ENCODE peak calls at places on chromosomes 13 and 19, in nine cellular contexts. One of them, this sample, is unnamed.

GRCh38 chr19:15562861-15563260 is 52.2 kb upstream of the CYP4F8 start:
- DNase-seq in fibroblast of pulmonary artery: no peak
- DNase-seq in foreskin fibroblast: peak; percentile 54
- DNase-seq in upper lobe of right lung: no peak
- DNase-seq in LNCaP clone FGC: no peak
- DNase-seq in A549: no peak
- DNase-seq in lower lobe of right lung: no peak
- DNase-seq in GM12878: no peak
- DNase-seq in body of pancreas: peak; percentile 31
- DNase-seq in this sample: no peak

GRCh38 chr19:51410950-51411748 is 6.3 kb downstream of the SIGLEC10 start:
- DNase-seq in fibroblast of pulmonary artery: no peak
- DNase-seq in foreskin fibroblast: no peak
- DNase-seq in upper lobe of right lung: no peak
- DNase-seq in LNCaP clone FGC: no peak
- DNase-seq in A549: no peak
- DNase-seq in lower lobe of right lung: no peak
- DNase-seq in GM12878: no peak
- DNase-seq in body of pancreas: no peak
- DNase-seq in this sample: no peak

GRCh38 chr13:75566658-75567057 is 17.1 kb downstream of the UCHL3 start:
- DNase-seq in fibroblast of pulmonary artery: peak; percentile 80
- DNase-seq in foreskin fibroblast: peak; percentile 78
- DNase-seq in upper lobe of right lung: no peak
- DNase-seq in LNCaP clone FGC: peak; percentile 14
- DNase-seq in A549: peak; percentile 56
- DNase-seq in lower lobe of right lung: no peak
- DNase-seq in GM12878: no peak
- DNase-seq in body of pancreas: no peak
- DNase-seq in this sample: no peak

GRCh38 chr19:10007811-10008211 is 2.5 kb downstream of the COL5A3 start:
- DNase-seq in fibroblast of pulmonary artery: peak; percentile 57
- DNase-seq in foreskin fibroblast: peak; percentile 57
- DNase-seq in upper lobe of right lung: no peak
- DNase-seq in LNCaP clone FGC: no peak
- DNase-seq in A549: no peak
- DNase-seq in lower lobe of right lung: no peak
- DNase-seq in GM12878: no peak
- DNase-seq in body of pancreas: peak; percentile 56
- DNase-seq in this sample: no peak

GRCh38 chr19:39582442-39582841 is 19.9 kb upstream of the LGALS13 start:
- DNase-seq in fibroblast of pulmonary artery: no peak
- DNase-seq in foreskin fibroblast: no peak
- DNase-seq in upper lobe of right lung: no peak
- DNase-seq in LNCaP clone FGC: no peak
- DNase-seq in A549: no peak
- DNase-seq in lower lobe of right lung: no peak
- DNase-seq in GM12878: no peak
- DNase-seq in body of pancreas: no peak
- DNase-seq in this sample: no peak

GRCh38 chr13:114007566-114007965 is 33.7 kb upstream of the C13orf46 start:
- DNase-seq in fibroblast of pulmonary artery: no peak
- DNase-seq in foreskin fibroblast: no peak
- DNase-seq in upper lobe of right lung: no peak
- DNase-seq in LNCaP clone FGC: no peak
- DNase-seq in A549: no peak
- DNase-seq in lower lobe of right lung: no peak
- DNase-seq in GM12878: no peak
- DNase-seq in body of pancreas: no peak
- DNase-seq in this sample: no peak

GRCh38 chr13:50215389-50215788 is 200.1 kb downstream of the KCNRG start:
- DNase-seq in fibroblast of pulmonary artery: no peak
- DNase-seq in foreskin fibroblast: no peak
- DNase-seq in upper lobe of right lung: no peak
- DNase-seq in LNCaP clone FGC: no peak
- DNase-seq in A549: no peak
- DNase-seq in lower lobe of right lung: no peak
- DNase-seq in GM12878: no peak
- DNase-seq in body of pancreas: no peak
- DNase-seq in this sample: no peak

GRCh38 chr19:4266253-4267000 is 12.6 kb upstream of the SHD start:
- DNase-seq in fibroblast of pulmonary artery: no peak
- DNase-seq in foreskin fibroblast: no peak
- DNase-seq in upper lobe of right lung: no peak
- DNase-seq in LNCaP clone FGC: no peak
- DNase-seq in A549: no peak
- DNase-seq in lower lobe of right lung: no peak
- DNase-seq in GM12878: no peak
- DNase-seq in body of pancreas: no peak
- DNase-seq in this sample: no peak

DNA sequence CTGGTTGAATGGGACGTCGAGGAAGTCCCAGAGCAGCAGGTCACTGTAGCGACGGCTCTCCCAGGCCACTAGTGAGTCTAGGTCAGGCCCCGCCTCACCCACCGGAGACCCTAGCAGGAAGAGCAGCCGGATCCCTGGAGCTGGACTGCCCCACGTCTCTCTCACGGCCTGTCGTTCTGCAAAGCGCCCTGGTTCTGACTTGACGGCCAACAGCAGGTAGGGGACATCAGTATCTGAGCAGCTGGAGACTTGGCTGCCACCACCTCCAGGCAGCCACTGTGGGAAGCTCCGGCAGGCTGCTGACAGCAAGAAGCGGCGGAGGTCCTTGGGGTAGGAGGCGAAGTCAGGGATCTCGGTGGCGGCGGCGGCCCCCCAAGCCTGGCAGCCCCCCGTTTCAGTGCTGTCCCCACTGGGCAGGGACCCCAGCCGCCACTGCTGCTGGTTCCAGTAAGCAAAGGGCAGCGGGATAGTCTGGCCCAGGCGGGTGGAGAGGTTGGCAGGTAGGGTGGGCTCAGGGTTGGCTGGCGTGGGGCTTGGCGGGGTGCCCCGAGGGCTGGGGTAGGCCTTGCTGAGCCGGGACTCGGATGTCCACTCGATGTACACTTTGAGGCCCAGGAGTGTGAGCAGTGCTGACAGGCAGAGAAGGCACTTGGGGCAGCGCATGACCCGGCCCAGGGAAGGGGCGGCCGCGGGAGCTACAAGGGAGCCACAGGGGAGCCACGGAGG is 895 bp downstream of the B3GNT8 start:
- DNase-seq in fibroblast of pulmonary artery: no peak
- DNase-seq in foreskin fibroblast: no peak
- DNase-seq in upper lobe of right lung: no peak
- DNase-seq in LNCaP clone FGC: no peak
- DNase-seq in A549: no peak
- DNase-seq in lower lobe of right lung: peak; percentile 57
- DNase-seq in GM12878: no peak
- DNase-seq in body of pancreas: no peak
- DNase-seq in this sample: no peak
- TF ChIP-seq CTCF in fibroblast of pulmonary artery: no peak
- TF ChIP-seq CTCF in foreskin fibroblast: no peak
- TF ChIP-seq CTCF in upper lobe of right lung: no peak
- TF ChIP-seq CTCF in LNCaP clone FGC: no peak
- TF ChIP-seq CTCF in A549: no peak
- TF ChIP-seq CTCF in lower lobe of right lung: no peak
- TF ChIP-seq CTCF in GM12878: no peak
- TF ChIP-seq CTCF in body of pancreas: no peak
- TF ChIP-seq CTCF in this sample: no peak

GRCh38 chr13:94712812-94713555 is 639 bp upstream of the SOX21 start:
- DNase-seq in fibroblast of pulmonary artery: peak; percentile 65
- DNase-seq in foreskin fibroblast: peak; percentile 82
- DNase-seq in upper lobe of right lung: peak; percentile 68
- DNase-seq in LNCaP clone FGC: no peak
- DNase-seq in A549: peak; percentile 55
- DNase-seq in lower lobe of right lung: no peak
- DNase-seq in GM12878: no peak
- DNase-seq in body of pancreas: peak; percentile 13
- DNase-seq in this sample: no peak

GRCh38 chr13:94716016-94716415 is 3.7 kb upstream of the SOX21 start:
- DNase-seq in fibroblast of pulmonary artery: no peak
- DNase-seq in foreskin fibroblast: no peak
- DNase-seq in upper lobe of right lung: no peak
- DNase-seq in LNCaP clone FGC: no peak
- DNase-seq in A549: no peak
- DNase-seq in lower lobe of right lung: no peak
- DNase-seq in GM12878: no peak
- DNase-seq in body of pancreas: no peak
- DNase-seq in this sample: no peak

GRCh38 chr13:94711561-94712286 is 621 bp downstream of the SOX21 start:
- DNase-seq in fibroblast of pulmonary artery: peak; percentile 23
- DNase-seq in foreskin fibroblast: peak; percentile 52
- DNase-seq in upper lobe of right lung: peak; percentile 67
- DNase-seq in LNCaP clone FGC: no peak
- DNase-seq in A549: peak; percentile 47
- DNase-seq in lower lobe of right lung: no peak
- DNase-seq in GM12878: no peak
- DNase-seq in body of pancreas: no peak
- DNase-seq in this sample: no peak

GRCh38 chr13:94712287-94712811 is at the start of gene SOX21:
- DNase-seq in fibroblast of pulmonary artery: no peak
- DNase-seq in foreskin fibroblast: no peak
- DNase-seq in upper lobe of right lung: no peak
- DNase-seq in LNCaP clone FGC: no peak
- DNase-seq in A549: peak; percentile 48
- DNase-seq in lower lobe of right lung: no peak
- DNase-seq in GM12878: no peak
- DNase-seq in body of pancreas: no peak
- DNase-seq in this sample: no peak

DNA sequence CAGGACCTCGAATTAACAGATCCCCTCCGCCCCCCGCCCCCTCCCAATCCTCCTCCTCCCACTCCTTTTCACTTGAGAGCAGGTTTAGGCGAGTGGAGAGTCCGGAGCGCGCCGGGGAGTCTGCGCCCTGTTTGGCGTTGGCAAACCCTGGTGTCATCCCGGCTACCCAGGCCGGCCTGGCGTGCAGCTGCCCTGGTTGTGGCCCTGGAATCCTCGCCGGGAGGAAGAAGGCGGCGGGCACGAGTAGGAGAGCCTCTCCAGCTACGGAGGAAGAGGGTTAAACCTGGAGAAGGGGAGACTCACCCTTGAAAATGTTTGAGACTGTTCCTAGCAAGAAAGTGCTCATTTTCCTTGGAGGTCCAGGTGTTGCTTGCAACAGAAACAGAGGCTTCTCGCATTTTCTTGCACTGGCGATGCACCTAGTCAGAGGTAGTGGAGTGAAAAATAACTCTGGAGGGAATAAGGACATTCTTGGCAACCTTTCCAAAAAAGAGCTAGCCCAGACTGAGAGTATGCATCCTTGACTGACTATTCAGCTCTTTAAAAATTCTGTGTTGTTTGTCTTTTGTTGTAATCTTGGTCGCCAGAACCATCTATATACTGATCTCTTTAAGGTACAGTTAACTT is 1.3 kb upstream of the SOX21 start:
- DNase-seq in fibroblast of pulmonary artery: no peak
- DNase-seq in foreskin fibroblast: no peak
- DNase-seq in upper lobe of right lung: no peak
- DNase-seq in LNCaP clone FGC: no peak
- DNase-seq in A549: no peak
- DNase-seq in lower lobe of right lung: no peak
- DNase-seq in GM12878: no peak
- DNase-seq in body of pancreas: no peak
- DNase-seq in this sample: no peak
- H3K4me3 ChIP-seq in fibroblast of pulmonary artery: no peak overlapping the region
- H3K4me3 ChIP-seq in foreskin fibroblast: no peak overlapping the region
- H3K4me3 ChIP-seq in upper lobe of right lung: peak overlapping the region; percentile 30
- H3K4me3 ChIP-seq in LNCaP clone FGC: no peak overlapping the region
- H3K4me3 ChIP-seq in A549: peak overlapping the region; percentile 55
- H3K4me3 ChIP-seq in lower lobe of right lung: peak overlapping the region; percentile 46
- H3K4me3 ChIP-seq in GM12878: no peak overlapping the region
- H3K4me3 ChIP-seq in body of pancreas: no peak overlapping the region
- H3K4me3 ChIP-seq in this sample: no peak overlapping the region

GRCh38 chr19:28292822-28293500 is 920.0 kb downstream of the UQCRFS1 start:
- DNase-seq in fibroblast of pulmonary artery: no peak
- DNase-seq in foreskin fibroblast: peak; percentile 33
- DNase-seq in upper lobe of right lung: no peak
- DNase-seq in LNCaP clone FGC: no peak
- DNase-seq in A549: no peak
- DNase-seq in lower lobe of right lung: no peak
- DNase-seq in GM12878: no peak
- DNase-seq in body of pancreas: no peak
- DNase-seq in this sample: no peak

GRCh38 chr19:28288850-28289249 is 924.1 kb downstream of the UQCRFS1 start:
- DNase-seq in fibroblast of pulmonary artery: peak; percentile 14
- DNase-seq in foreskin fibroblast: no peak
- DNase-seq in upper lobe of right lung: no peak
- DNase-seq in LNCaP clone FGC: no peak
- DNase-seq in A549: no peak
- DNase-seq in lower lobe of right lung: no peak
- DNase-seq in GM12878: no peak
- DNase-seq in body of pancreas: peak; percentile 68
- DNase-seq in this sample: no peak

GRCh38 chr19:28291874-28292273 is 921.1 kb downstream of the UQCRFS1 start:
- DNase-seq in fibroblast of pulmonary artery: no peak
- DNase-seq in foreskin fibroblast: no peak
- DNase-seq in upper lobe of right lung: no peak
- DNase-seq in LNCaP clone FGC: no peak
- DNase-seq in A549: no peak
- DNase-seq in lower lobe of right lung: no peak
- DNase-seq in GM12878: no peak
- DNase-seq in body of pancreas: no peak
- DNase-seq in this sample: no peak

GRCh38 chr19:28290963-28291657 is 921.8 kb downstream of the UQCRFS1 start:
- DNase-seq in fibroblast of pulmonary artery: no peak
- DNase-seq in foreskin fibroblast: no peak
- DNase-seq in upper lobe of right lung: no peak
- DNase-seq in LNCaP clone FGC: no peak
- DNase-seq in A549: no peak
- DNase-seq in lower lobe of right lung: no peak
- DNase-seq in GM12878: no peak
- DNase-seq in body of pancreas: no peak
- DNase-seq in this sample: no peak

DNA sequence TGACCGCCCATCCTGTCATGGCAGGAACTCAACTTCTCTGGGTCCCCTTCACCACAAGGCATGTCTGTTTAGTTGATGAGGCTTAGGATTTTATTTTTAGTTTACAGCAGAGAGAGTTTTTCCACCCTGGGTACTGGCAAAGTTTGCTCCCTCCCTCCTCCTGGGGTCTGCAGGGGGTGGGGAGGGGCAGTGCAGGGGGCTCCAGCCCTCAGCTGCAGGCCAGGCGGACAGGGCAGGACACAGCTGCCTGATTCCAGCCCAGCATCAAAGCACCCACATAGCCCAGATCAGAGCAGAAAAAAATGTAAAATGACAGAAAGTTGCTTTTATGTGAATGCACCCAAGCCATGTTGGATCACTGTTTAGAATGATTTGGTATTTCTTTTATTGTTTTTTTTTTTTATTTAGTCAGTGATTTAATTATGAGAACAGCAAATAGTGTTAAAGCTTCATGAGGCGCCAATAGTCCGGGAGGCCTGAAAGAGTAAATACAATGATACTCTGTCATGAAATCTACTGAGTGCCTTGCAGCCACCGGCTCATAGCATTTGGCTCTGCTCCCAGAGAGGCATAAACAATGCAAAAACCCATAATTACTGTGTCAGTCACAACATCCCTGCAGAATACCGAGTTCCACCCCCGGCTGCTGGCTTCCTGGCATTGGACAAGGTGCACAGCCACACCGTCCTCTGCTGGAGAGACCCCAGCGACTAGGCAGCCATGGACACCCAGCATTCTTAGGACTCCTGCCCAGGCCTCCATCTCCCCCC is 923.5 kb downstream of the UQCRFS1 start:
- DNase-seq in fibroblast of pulmonary artery: peak; percentile 44
- DNase-seq in foreskin fibroblast: peak; percentile 76
- DNase-seq in upper lobe of right lung: no peak
- DNase-seq in LNCaP clone FGC: peak; percentile 98
- DNase-seq in A549: no peak
- DNase-seq in lower lobe of right lung: no peak
- DNase-seq in GM12878: no peak
- DNase-seq in body of pancreas: peak; percentile 62
- DNase-seq in this sample: peak; percentile 58
- TF ChIP-seq CTCF in fibroblast of pulmonary artery: no peak
- TF ChIP-seq CTCF in foreskin fibroblast: no peak
- TF ChIP-seq CTCF in upper lobe of right lung: no peak
- TF ChIP-seq CTCF in LNCaP clone FGC: peak; percentile 16
- TF ChIP-seq CTCF in A549: no peak
- TF ChIP-seq CTCF in lower lobe of right lung: no peak
- TF ChIP-seq CTCF in GM12878: no peak
- TF ChIP-seq CTCF in body of pancreas: no peak
- TF ChIP-seq CTCF in this sample: no peak

DNA sequence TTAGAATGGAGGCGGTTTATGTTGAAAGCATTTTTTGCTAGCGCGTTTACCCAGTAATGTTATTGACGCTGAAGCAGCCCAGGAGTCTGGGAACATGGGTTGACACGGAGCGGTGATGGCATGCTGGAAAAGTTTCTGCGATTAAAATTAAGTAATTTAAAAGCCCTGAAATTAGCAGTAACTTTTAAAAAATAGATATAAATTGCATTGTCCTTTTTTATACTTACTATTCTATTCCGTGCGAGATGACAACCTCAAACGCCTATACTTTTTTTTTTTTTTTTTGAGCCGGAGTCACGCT is 631 bp upstream of the ZNF160 start:
- DNase-seq in fibroblast of pulmonary artery: no peak
- DNase-seq in foreskin fibroblast: peak; percentile 72
- DNase-seq in upper lobe of right lung: no peak
- DNase-seq in LNCaP clone FGC: no peak
- DNase-seq in A549: no peak
- DNase-seq in lower lobe of right lung: no peak
- DNase-seq in GM12878: no peak
- DNase-seq in body of pancreas: no peak
- DNase-seq in this sample: no peak
- H3K4me3 ChIP-seq in fibroblast of pulmonary artery: peak overlapping the region; percentile 98
- H3K4me3 ChIP-seq in foreskin fibroblast: peak overlapping the region; percentile 63
- H3K4me3 ChIP-seq in upper lobe of right lung: peak overlapping the region; percentile 96
- H3K4me3 ChIP-seq in LNCaP clone FGC: peak overlapping the region; percentile 97
- H3K4me3 ChIP-seq in A549: peak overlapping the region; percentile 69
- H3K4me3 ChIP-seq in lower lobe of right lung: peak overlapping the region; percentile 86
- H3K4me3 ChIP-seq in GM12878: peak overlapping the region; percentile 65
- H3K4me3 ChIP-seq in body of pancreas: peak overlapping the region; percentile 40
- H3K4me3 ChIP-seq in this sample: peak overlapping the region; percentile 99